ENCODE peak calls at places on chromosomes 11 and 22, in six cellular contexts. One of them, this sample, is unnamed.

GRCh38 chr11:114762437-114762836 is 84.1 kb downstream of the NXPE2 start:
- DNase-seq in BJ: no peak
- DNase-seq in A673: peak; percentile 62
- DNase-seq in GM20000: peak; percentile 15
- DNase-seq in foreskin fibroblast: peak; percentile 43
- DNase-seq in mammary epithelial cell: peak; percentile 20
- DNase-seq in this sample: no peak

GRCh38 chr22:19175026-19175601 is 3.4 kb downstream of the SLC25A1 start:
- DNase-seq in BJ: no peak
- DNase-seq in mammary epithelial cell: no peak
- DNase-seq in GM20000: no peak
- DNase-seq in A673: no peak
- DNase-seq in foreskin fibroblast: peak; percentile 14
- DNase-seq in this sample: no peak

GRCh38 chr11:46914363-46914762 is 4.0 kb downstream of the LRP4 start:
- DNase-seq in A673: no peak
- DNase-seq in BJ: peak; percentile 24
- DNase-seq in foreskin fibroblast: peak; percentile 93
- DNase-seq in GM20000: no peak
- DNase-seq in mammary epithelial cell: peak; percentile 33
- DNase-seq in this sample: no peak

GRCh38 chr11:61749607-61750217 is 2.7 kb upstream of the MYRF start:
- DNase-seq in mammary epithelial cell: no peak
- DNase-seq in foreskin fibroblast: no peak
- DNase-seq in A673: no peak
- DNase-seq in BJ: no peak
- DNase-seq in GM20000: no peak
- DNase-seq in this sample: no peak

GRCh38 chr11:34344410-34345011 is 13.3 kb downstream of the ABTB2 start:
- DNase-seq in GM20000: no peak
- DNase-seq in foreskin fibroblast: no peak
- DNase-seq in A673: no peak
- DNase-seq in mammary epithelial cell: peak; percentile 70
- DNase-seq in BJ: no peak
- DNase-seq in this sample: no peak

GRCh38 chr11:103893366-103893765 is 143.1 kb upstream of the DDI1 start:
- DNase-seq in GM20000: no peak
- DNase-seq in mammary epithelial cell: no peak
- DNase-seq in foreskin fibroblast: peak; percentile 17
- DNase-seq in A673: no peak
- DNase-seq in BJ: no peak
- DNase-seq in this sample: no peak

GRCh38 chr22:37427128-37427710 is at the start of gene ELFN2:
- DNase-seq in mammary epithelial cell: no peak
- DNase-seq in A673: no peak
- DNase-seq in GM20000: no peak
- DNase-seq in BJ: no peak
- DNase-seq in foreskin fibroblast: peak; percentile 56
- DNase-seq in this sample: no peak

GRCh38 chr11:129282634-129283033 is 90.5 kb upstream of the ARHGAP32 start:
- DNase-seq in BJ: no peak
- DNase-seq in GM20000: no peak
- DNase-seq in foreskin fibroblast: no peak
- DNase-seq in A673: no peak
- DNase-seq in mammary epithelial cell: no peak
- DNase-seq in this sample: no peak

GRCh38 chr11:47395225-47396048 is 13.0 kb upstream of the SLC39A13 start:
- DNase-seq in A673: no peak
- DNase-seq in GM20000: no peak
- DNase-seq in mammary epithelial cell: no peak
- DNase-seq in foreskin fibroblast: no peak
- DNase-seq in BJ: no peak
- DNase-seq in this sample: no peak

GRCh38 chr11:69357458-69358397 is 63.8 kb downstream of the MYEOV start:
- DNase-seq in foreskin fibroblast: no peak
- DNase-seq in A673: no peak
- DNase-seq in mammary epithelial cell: no peak
- DNase-seq in BJ: no peak
- DNase-seq in GM20000: no peak
- DNase-seq in this sample: peak; percentile 13

GRCh38 chr11:129209891-129210830 is 18.0 kb upstream of the ARHGAP32 start:
- DNase-seq in mammary epithelial cell: no peak
- DNase-seq in A673: no peak
- DNase-seq in foreskin fibroblast: peak; percentile 18
- DNase-seq in GM20000: no peak
- DNase-seq in BJ: no peak
- DNase-seq in this sample: no peak

GRCh38 chr22:27299181-27300085 is 502.1 kb downstream of the MN1 start:
- DNase-seq in GM20000: no peak
- DNase-seq in foreskin fibroblast: peak; percentile 22
- DNase-seq in mammary epithelial cell: no peak
- DNase-seq in A673: peak; percentile 49
- DNase-seq in BJ: no peak
- DNase-seq in this sample: no peak

GRCh38 chr11:74676596-74676995 is 54.6 kb downstream of the CHRDL2 start:
- DNase-seq in BJ: no peak
- DNase-seq in A673: no peak
- DNase-seq in foreskin fibroblast: no peak
- DNase-seq in mammary epithelial cell: no peak
- DNase-seq in GM20000: peak; percentile 2
- DNase-seq in this sample: peak; percentile 5

GRCh38 chr11:92750794-92751193 is 218.7 kb upstream of the MTNR1B start:
- DNase-seq in A673: no peak
- DNase-seq in mammary epithelial cell: no peak
- DNase-seq in BJ: no peak
- DNase-seq in foreskin fibroblast: no peak
- DNase-seq in GM20000: no peak
- DNase-seq in this sample: no peak

GRCh38 chr11:70853103-70853830 is 399.1 kb downstream of the SHANK2 start:
- DNase-seq in BJ: no peak
- DNase-seq in GM20000: no peak
- DNase-seq in mammary epithelial cell: no peak
- DNase-seq in A673: no peak
- DNase-seq in foreskin fibroblast: no peak
- DNase-seq in this sample: no peak

GRCh38 chr22:36746571-36746970 is 29.3 kb downstream of the IFT27 start:
- DNase-seq in mammary epithelial cell: no peak
- DNase-seq in GM20000: no peak
- DNase-seq in BJ: no peak
- DNase-seq in A673: no peak
- DNase-seq in foreskin fibroblast: no peak
- DNase-seq in this sample: no peak

DNA sequence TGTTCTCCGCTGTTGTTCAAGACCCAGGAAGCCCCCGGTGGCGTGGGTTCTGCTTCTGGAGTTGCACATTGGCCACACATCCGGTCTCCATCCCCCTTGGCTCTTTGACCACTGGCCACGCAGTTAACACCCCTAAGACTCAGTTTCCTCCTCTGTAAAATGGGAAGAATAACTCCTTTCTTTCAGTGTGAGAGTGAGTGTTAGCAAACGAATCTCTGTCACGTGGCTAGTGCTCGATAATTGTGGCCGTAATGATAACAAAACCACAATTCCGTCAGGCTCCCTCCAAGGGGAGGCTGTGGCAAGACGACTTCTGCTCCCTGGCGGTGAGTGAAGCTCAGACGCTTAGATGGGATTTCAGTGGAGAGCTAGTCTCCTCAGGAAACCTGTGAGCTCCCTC is 315.2 kb upstream of the B3GAT1 start:
- DNase-seq in A673: no peak
- DNase-seq in GM20000: no peak
- DNase-seq in foreskin fibroblast: no peak
- DNase-seq in BJ: no peak
- DNase-seq in mammary epithelial cell: no peak
- DNase-seq in this sample: no peak
- TF ChIP-seq CTCF in A673: no peak
- TF ChIP-seq CTCF in GM20000: no peak
- TF ChIP-seq CTCF in foreskin fibroblast: no peak
- TF ChIP-seq CTCF in BJ: no peak
- TF ChIP-seq CTCF in mammary epithelial cell: no peak
- TF ChIP-seq CTCF in this sample: no peak

GRCh38 chr11:66744485-66745355 is 15.7 kb upstream of the SPTBN2 start:
- DNase-seq in foreskin fibroblast: peak; percentile 88
- DNase-seq in A673: peak; percentile 93
- DNase-seq in GM20000: peak; percentile 99
- DNase-seq in BJ: peak; percentile 10
- DNase-seq in mammary epithelial cell: peak; percentile 82
- DNase-seq in this sample: peak; percentile 99
- TF ChIP-seq CTCF in foreskin fibroblast: no peak
- TF ChIP-seq CTCF in A673: no peak
- TF ChIP-seq CTCF in GM20000: no peak
- TF ChIP-seq CTCF in BJ: no peak
- TF ChIP-seq CTCF in mammary epithelial cell: no peak
- TF ChIP-seq CTCF in this sample: peak; percentile 9

GRCh38 chr11:8872017-8872416 is 39.0 kb upstream of the AKIP1 start:
- DNase-seq in BJ: no peak
- DNase-seq in foreskin fibroblast: peak; percentile 26
- DNase-seq in mammary epithelial cell: no peak
- DNase-seq in A673: no peak
- DNase-seq in GM20000: no peak
- DNase-seq in this sample: no peak

GRCh38 chr11:8873966-8874365 is 37.0 kb upstream of the AKIP1 start:
- DNase-seq in mammary epithelial cell: no peak
- DNase-seq in foreskin fibroblast: no peak
- DNase-seq in A673: no peak
- DNase-seq in GM20000: no peak
- DNase-seq in BJ: no peak
- DNase-seq in this sample: no peak

GRCh38 chr11:8871283-8871775 is 39.7 kb upstream of the AKIP1 start:
- DNase-seq in mammary epithelial cell: peak; percentile 70
- DNase-seq in A673: peak; percentile 94
- DNase-seq in GM20000: peak; percentile 38
- DNase-seq in BJ: peak; percentile 76
- DNase-seq in foreskin fibroblast: peak; percentile 95
- DNase-seq in this sample: no peak

GRCh38 chr11:8867856-8868705 is 42.9 kb upstream of the AKIP1 start:
- DNase-seq in A673: peak; percentile 18
- DNase-seq in mammary epithelial cell: peak; percentile 46
- DNase-seq in foreskin fibroblast: peak; percentile 84
- DNase-seq in GM20000: no peak
- DNase-seq in BJ: no peak
- DNase-seq in this sample: no peak

GRCh38 chr11:8870461-8871282 is 40.3 kb upstream of the AKIP1 start:
- DNase-seq in mammary epithelial cell: peak; percentile 74
- DNase-seq in GM20000: peak; percentile 58
- DNase-seq in BJ: no peak
- DNase-seq in A673: peak; percentile 72
- DNase-seq in foreskin fibroblast: peak; percentile 84
- DNase-seq in this sample: peak; percentile 68
- TF ChIP-seq CTCF in mammary epithelial cell: peak; percentile 16
- TF ChIP-seq CTCF in GM20000: no peak
- TF ChIP-seq CTCF in BJ: no peak
- TF ChIP-seq CTCF in A673: no peak
- TF ChIP-seq CTCF in foreskin fibroblast: no peak
- TF ChIP-seq CTCF in this sample: no peak

GRCh38 chr11:35511666-35512065 is 13.8 kb downstream of the PAMR1 start:
- DNase-seq in BJ: peak; percentile 70
- DNase-seq in A673: no peak
- DNase-seq in GM20000: no peak
- DNase-seq in mammary epithelial cell: peak; percentile 71
- DNase-seq in foreskin fibroblast: peak; percentile 89
- DNase-seq in this sample: no peak

GRCh38 chr11:35507688-35508087 is 17.7 kb downstream of the PAMR1 start:
- DNase-seq in foreskin fibroblast: no peak
- DNase-seq in mammary epithelial cell: peak; percentile 53
- DNase-seq in GM20000: no peak
- DNase-seq in BJ: no peak
- DNase-seq in A673: no peak
- DNase-seq in this sample: no peak
- TF ChIP-seq CTCF in foreskin fibroblast: no peak
- TF ChIP-seq CTCF in mammary epithelial cell: peak; percentile 22
- TF ChIP-seq CTCF in GM20000: no peak
- TF ChIP-seq CTCF in BJ: no peak
- TF ChIP-seq CTCF in A673: peak; percentile 41
- TF ChIP-seq CTCF in this sample: no peak

GRCh38 chr11:44305643-44306468 is 4.1 kb downstream of the ALX4 start:
- DNase-seq in A673: peak; percentile 71
- DNase-seq in GM20000: peak; percentile 62
- DNase-seq in BJ: no peak
- DNase-seq in foreskin fibroblast: no peak
- DNase-seq in mammary epithelial cell: no peak
- DNase-seq in this sample: peak; percentile 65
- TF ChIP-seq CTCF in A673: peak; percentile 31
- TF ChIP-seq CTCF in GM20000: no peak
- TF ChIP-seq CTCF in BJ: peak; percentile 14
- TF ChIP-seq CTCF in foreskin fibroblast: no peak
- TF ChIP-seq CTCF in mammary epithelial cell: no peak
- TF ChIP-seq CTCF in this sample: no peak